ENCODE peak calls at places on chromosomes 3 and 15, in nine cellular contexts. One of them, this sample, is unnamed.

GRCh38 chr15:49530106-49530505 is 90.5 kb downstream of the FAM227B start:
- DNase-seq in GM12865: no peak
- DNase-seq in fibroblast of mammary gland: peak; percentile 40
- DNase-seq in vagina: no peak
- DNase-seq in breast epithelium: no peak
- DNase-seq in progenitor cell of endocrine pancreas: no peak
- DNase-seq in psoas muscle: no peak
- DNase-seq in lung: no peak
- DNase-seq in fibroblast of lung: peak; percentile 11
- DNase-seq in this sample: no peak

GRCh38 chr15:27686376-27686775 is 412.7 kb downstream of the OCA2 start:
- DNase-seq in vagina: no peak
- DNase-seq in lung: no peak
- DNase-seq in breast epithelium: no peak
- DNase-seq in fibroblast of mammary gland: no peak
- DNase-seq in GM12865: no peak
- DNase-seq in fibroblast of lung: peak; percentile 95
- DNase-seq in progenitor cell of endocrine pancreas: no peak
- DNase-seq in psoas muscle: no peak
- DNase-seq in this sample: no peak

GRCh38 chr3:130692455-130692854 is 54.2 kb downstream of the PIK3R4 start:
- DNase-seq in progenitor cell of endocrine pancreas: no peak
- DNase-seq in psoas muscle: no peak
- DNase-seq in fibroblast of lung: peak; percentile 19
- DNase-seq in fibroblast of mammary gland: no peak
- DNase-seq in lung: no peak
- DNase-seq in vagina: no peak
- DNase-seq in breast epithelium: no peak
- DNase-seq in GM12865: no peak
- DNase-seq in this sample: no peak

GRCh38 chr15:71230303-71230702 is 115.0 kb downstream of the THSD4 start:
- DNase-seq in vagina: no peak
- DNase-seq in fibroblast of lung: no peak
- DNase-seq in lung: no peak
- DNase-seq in GM12865: no peak
- DNase-seq in breast epithelium: no peak
- DNase-seq in psoas muscle: no peak
- DNase-seq in fibroblast of mammary gland: no peak
- DNase-seq in progenitor cell of endocrine pancreas: no peak
- DNase-seq in this sample: no peak

GRCh38 chr3:46998121-46998851 is 18.8 kb downstream of the NBEAL2 start:
- DNase-seq in GM12865: peak; percentile 83
- DNase-seq in vagina: no peak
- DNase-seq in fibroblast of mammary gland: peak; percentile 34
- DNase-seq in fibroblast of lung: peak; percentile 34
- DNase-seq in breast epithelium: no peak
- DNase-seq in psoas muscle: peak; percentile 90
- DNase-seq in progenitor cell of endocrine pancreas: peak; percentile 76
- DNase-seq in lung: peak; percentile 78
- DNase-seq in this sample: peak; percentile 65

GRCh38 chr3:45616158-45616557 is 21.6 kb downstream of the LIMD1 start:
- DNase-seq in fibroblast of lung: no peak
- DNase-seq in psoas muscle: no peak
- DNase-seq in breast epithelium: no peak
- DNase-seq in progenitor cell of endocrine pancreas: no peak
- DNase-seq in GM12865: no peak
- DNase-seq in fibroblast of mammary gland: no peak
- DNase-seq in lung: no peak
- DNase-seq in vagina: no peak
- DNase-seq in this sample: no peak

GRCh38 chr3:177574232-177574856 is 377.1 kb upstream of the TBL1XR1 start:
- DNase-seq in vagina: no peak
- DNase-seq in progenitor cell of endocrine pancreas: peak; percentile 15
- DNase-seq in breast epithelium: no peak
- DNase-seq in psoas muscle: no peak
- DNase-seq in fibroblast of lung: peak; percentile 92
- DNase-seq in lung: peak; percentile 60
- DNase-seq in GM12865: no peak
- DNase-seq in fibroblast of mammary gland: peak; percentile 86
- DNase-seq in this sample: no peak

GRCh38 chr15:69090197-69090948 is 70.1 kb upstream of the GLCE start:
- DNase-seq in lung: no peak
- DNase-seq in fibroblast of lung: peak; percentile 64
- DNase-seq in breast epithelium: no peak
- DNase-seq in fibroblast of mammary gland: peak; percentile 80
- DNase-seq in psoas muscle: no peak
- DNase-seq in GM12865: no peak
- DNase-seq in progenitor cell of endocrine pancreas: no peak
- DNase-seq in vagina: no peak
- DNase-seq in this sample: no peak

GRCh38 chr3:160450846-160451245 is 1.3 kb upstream of the TRIM59 start:
- DNase-seq in fibroblast of lung: peak; percentile 93
- DNase-seq in breast epithelium: no peak
- DNase-seq in psoas muscle: no peak
- DNase-seq in GM12865: no peak
- DNase-seq in vagina: no peak
- DNase-seq in lung: no peak
- DNase-seq in progenitor cell of endocrine pancreas: no peak
- DNase-seq in fibroblast of mammary gland: peak; percentile 82
- DNase-seq in this sample: no peak

GRCh38 chr3:56654460-56654859 is 28.6 kb downstream of the TASOR start:
- DNase-seq in progenitor cell of endocrine pancreas: no peak
- DNase-seq in breast epithelium: no peak
- DNase-seq in vagina: no peak
- DNase-seq in GM12865: no peak
- DNase-seq in fibroblast of mammary gland: no peak
- DNase-seq in fibroblast of lung: no peak
- DNase-seq in lung: no peak
- DNase-seq in psoas muscle: no peak
- DNase-seq in this sample: no peak

GRCh38 chr15:31555022-31555421 is 228.4 kb downstream of the KLF13 start:
- DNase-seq in progenitor cell of endocrine pancreas: no peak
- DNase-seq in fibroblast of lung: no peak
- DNase-seq in fibroblast of mammary gland: no peak
- DNase-seq in GM12865: no peak
- DNase-seq in vagina: no peak
- DNase-seq in breast epithelium: no peak
- DNase-seq in lung: no peak
- DNase-seq in psoas muscle: no peak
- DNase-seq in this sample: no peak

GRCh38 chr15:32888221-32888761 is 170.5 kb downstream of the GREM1 start:
- DNase-seq in lung: no peak
- DNase-seq in GM12865: no peak
- DNase-seq in psoas muscle: no peak
- DNase-seq in progenitor cell of endocrine pancreas: no peak
- DNase-seq in breast epithelium: no peak
- DNase-seq in vagina: no peak
- DNase-seq in fibroblast of mammary gland: peak; percentile 59
- DNase-seq in fibroblast of lung: peak; percentile 38
- DNase-seq in this sample: no peak

GRCh38 chr15:59186501-59186900 is 20.1 kb upstream of the LDHAL6B start:
- DNase-seq in progenitor cell of endocrine pancreas: no peak
- DNase-seq in fibroblast of mammary gland: peak; percentile 69
- DNase-seq in breast epithelium: no peak
- DNase-seq in fibroblast of lung: peak; percentile 77
- DNase-seq in vagina: no peak
- DNase-seq in lung: no peak
- DNase-seq in GM12865: no peak
- DNase-seq in psoas muscle: no peak
- DNase-seq in this sample: no peak

GRCh38 chr3:77134801-77135200 is 94.9 kb downstream of the ROBO2 start:
- DNase-seq in progenitor cell of endocrine pancreas: no peak
- DNase-seq in fibroblast of mammary gland: no peak
- DNase-seq in psoas muscle: no peak
- DNase-seq in vagina: no peak
- DNase-seq in breast epithelium: no peak
- DNase-seq in GM12865: no peak
- DNase-seq in lung: no peak
- DNase-seq in fibroblast of lung: no peak
- DNase-seq in this sample: no peak

DNA sequence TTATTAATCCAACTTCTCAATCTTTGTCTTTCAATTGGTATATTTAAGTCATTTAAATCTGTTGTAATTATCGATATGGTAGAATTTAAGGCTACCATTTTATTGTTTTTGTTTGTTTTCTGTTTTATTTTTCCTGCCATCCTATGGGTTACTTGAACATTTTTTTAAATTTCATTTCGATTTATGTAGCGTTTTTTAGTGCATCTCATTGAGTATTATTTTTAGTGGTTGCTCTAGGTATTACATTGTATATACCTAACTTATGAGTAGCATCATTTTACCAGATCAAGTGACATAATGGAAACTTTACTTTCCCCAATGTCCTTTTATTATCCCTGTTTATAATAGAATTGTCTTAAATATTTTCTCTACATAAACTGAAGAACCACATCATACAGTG is 247.5 kb upstream of the MRPL3 start:
- DNase-seq in breast epithelium: no peak
- DNase-seq in vagina: no peak
- DNase-seq in GM12865: no peak
- DNase-seq in psoas muscle: no peak
- DNase-seq in fibroblast of lung: no peak
- DNase-seq in fibroblast of mammary gland: no peak
- DNase-seq in lung: no peak
- DNase-seq in progenitor cell of endocrine pancreas: no peak
- DNase-seq in this sample: no peak
- TF ChIP-seq CTCF in breast epithelium: no peak
- TF ChIP-seq CTCF in vagina: no peak
- TF ChIP-seq CTCF in GM12865: no peak
- TF ChIP-seq CTCF in psoas muscle: no peak
- TF ChIP-seq CTCF in fibroblast of lung: no peak
- TF ChIP-seq CTCF in fibroblast of mammary gland: no peak
- TF ChIP-seq CTCF in lung: no peak
- TF ChIP-seq CTCF in progenitor cell of endocrine pancreas: peak; percentile 11
- TF ChIP-seq CTCF in this sample: no peak

GRCh38 chr3:15096026-15096425 is 2.9 kb downstream of the RBSN start:
- DNase-seq in psoas muscle: no peak
- DNase-seq in fibroblast of mammary gland: no peak
- DNase-seq in vagina: no peak
- DNase-seq in breast epithelium: no peak
- DNase-seq in lung: no peak
- DNase-seq in progenitor cell of endocrine pancreas: no peak
- DNase-seq in GM12865: no peak
- DNase-seq in fibroblast of lung: no peak
- DNase-seq in this sample: no peak

GRCh38 chr3:15097889-15098288 is 1.1 kb downstream of the RBSN start:
- DNase-seq in GM12865: peak; percentile 63
- DNase-seq in progenitor cell of endocrine pancreas: no peak
- DNase-seq in breast epithelium: no peak
- DNase-seq in psoas muscle: no peak
- DNase-seq in lung: no peak
- DNase-seq in fibroblast of lung: peak; percentile 64
- DNase-seq in fibroblast of mammary gland: no peak
- DNase-seq in vagina: no peak
- DNase-seq in this sample: peak; percentile 59

GRCh38 chr3:15102256-15102655 is 3.3 kb upstream of the RBSN start:
- DNase-seq in GM12865: no peak
- DNase-seq in breast epithelium: peak; percentile 66
- DNase-seq in vagina: no peak
- DNase-seq in psoas muscle: peak; percentile 96
- DNase-seq in fibroblast of mammary gland: no peak
- DNase-seq in fibroblast of lung: no peak
- DNase-seq in progenitor cell of endocrine pancreas: no peak
- DNase-seq in lung: peak; percentile 64
- DNase-seq in this sample: no peak

GRCh38 chr3:15099364-15100098 is 583 bp upstream of the RBSN start:
- DNase-seq in progenitor cell of endocrine pancreas: no peak
- DNase-seq in GM12865: peak; percentile 18
- DNase-seq in fibroblast of lung: no peak
- DNase-seq in breast epithelium: no peak
- DNase-seq in lung: no peak
- DNase-seq in psoas muscle: no peak
- DNase-seq in vagina: no peak
- DNase-seq in fibroblast of mammary gland: no peak
- DNase-seq in this sample: no peak

GRCh38 chr3:15098503-15099363 is at the start of gene RBSN:
- DNase-seq in fibroblast of mammary gland: peak; percentile 89
- DNase-seq in GM12865: peak; percentile 97
- DNase-seq in progenitor cell of endocrine pancreas: peak; percentile 87
- DNase-seq in lung: peak; percentile 95
- DNase-seq in psoas muscle: peak; percentile 98
- DNase-seq in fibroblast of lung: peak; percentile 95
- DNase-seq in vagina: no peak
- DNase-seq in breast epithelium: peak; percentile 93
- DNase-seq in this sample: peak; percentile 94
- TF ChIP-seq CTCF in fibroblast of mammary gland: no peak
- TF ChIP-seq CTCF in GM12865: no peak
- TF ChIP-seq CTCF in progenitor cell of endocrine pancreas: no peak
- TF ChIP-seq CTCF in lung: no peak
- TF ChIP-seq CTCF in psoas muscle: no peak
- TF ChIP-seq CTCF in fibroblast of lung: no peak
- TF ChIP-seq CTCF in vagina: no peak
- TF ChIP-seq CTCF in breast epithelium: no peak
- TF ChIP-seq CTCF in this sample: no peak

GRCh38 chr3:39273119-39273518 is 6.7 kb downstream of the CX3CR1 start:
- DNase-seq in progenitor cell of endocrine pancreas: no peak
- DNase-seq in psoas muscle: no peak
- DNase-seq in fibroblast of mammary gland: no peak
- DNase-seq in lung: no peak
- DNase-seq in fibroblast of lung: no peak
- DNase-seq in vagina: no peak
- DNase-seq in breast epithelium: no peak
- DNase-seq in GM12865: no peak
- DNase-seq in this sample: no peak
- TF ChIP-seq CTCF in progenitor cell of endocrine pancreas: peak; percentile 38
- TF ChIP-seq CTCF in psoas muscle: no peak
- TF ChIP-seq CTCF in fibroblast of mammary gland: peak; percentile 19
- TF ChIP-seq CTCF in lung: no peak
- TF ChIP-seq CTCF in fibroblast of lung: no peak
- TF ChIP-seq CTCF in vagina: no peak
- TF ChIP-seq CTCF in breast epithelium: no peak
- TF ChIP-seq CTCF in GM12865: no peak
- TF ChIP-seq CTCF in this sample: no peak

GRCh38 chr3:52281980-52282801 is 3.7 kb upstream of the WDR82 start:
- DNase-seq in fibroblast of lung: no peak
- DNase-seq in psoas muscle: no peak
- DNase-seq in GM12865: no peak
- DNase-seq in lung: no peak
- DNase-seq in vagina: no peak
- DNase-seq in fibroblast of mammary gland: peak; percentile 56
- DNase-seq in progenitor cell of endocrine pancreas: no peak
- DNase-seq in breast epithelium: no peak
- DNase-seq in this sample: peak; percentile 37

GRCh38 chr3:52280046-52280445 is 1.6 kb upstream of the WDR82 start:
- DNase-seq in GM12865: no peak
- DNase-seq in lung: no peak
- DNase-seq in fibroblast of mammary gland: peak; percentile 35
- DNase-seq in psoas muscle: no peak
- DNase-seq in fibroblast of lung: peak; percentile 59
- DNase-seq in breast epithelium: no peak
- DNase-seq in vagina: no peak
- DNase-seq in progenitor cell of endocrine pancreas: no peak
- DNase-seq in this sample: no peak

GRCh38 chr3:52277071-52277964 is 1.1 kb downstream of the WDR82 start:
- DNase-seq in GM12865: peak; percentile 84
- DNase-seq in breast epithelium: peak; percentile 74
- DNase-seq in fibroblast of mammary gland: peak; percentile 71
- DNase-seq in fibroblast of lung: peak; percentile 61
- DNase-seq in psoas muscle: peak; percentile 91
- DNase-seq in lung: peak; percentile 82
- DNase-seq in vagina: no peak
- DNase-seq in progenitor cell of endocrine pancreas: no peak
- DNase-seq in this sample: peak; percentile 71

GRCh38 chr3:52278510-52279069 is at the start of gene WDR82:
- DNase-seq in fibroblast of lung: peak; percentile 89
- DNase-seq in psoas muscle: peak; percentile 99
- DNase-seq in lung: peak; percentile 97
- DNase-seq in progenitor cell of endocrine pancreas: peak; percentile 98
- DNase-seq in GM12865: peak; percentile 97
- DNase-seq in vagina: no peak
- DNase-seq in fibroblast of mammary gland: peak; percentile 88
- DNase-seq in breast epithelium: peak; percentile 98
- DNase-seq in this sample: peak; percentile 98

GRCh38 chr3:52277972-52278509 is 408 bp downstream of the WDR82 start:
- DNase-seq in vagina: no peak
- DNase-seq in fibroblast of mammary gland: peak; percentile 30
- DNase-seq in breast epithelium: no peak
- DNase-seq in GM12865: peak; percentile 70
- DNase-seq in lung: peak; percentile 68
- DNase-seq in psoas muscle: peak; percentile 86
- DNase-seq in progenitor cell of endocrine pancreas: no peak
- DNase-seq in fibroblast of lung: peak; percentile 44
- DNase-seq in this sample: no peak
- TF ChIP-seq CTCF in vagina: no peak
- TF ChIP-seq CTCF in fibroblast of mammary gland: peak; percentile 36
- TF ChIP-seq CTCF in breast epithelium: no peak
- TF ChIP-seq CTCF in GM12865: peak; percentile 25
- TF ChIP-seq CTCF in lung: no peak
- TF ChIP-seq CTCF in psoas muscle: peak; percentile 46
- TF ChIP-seq CTCF in progenitor cell of endocrine pancreas: peak; percentile 54
- TF ChIP-seq CTCF in fibroblast of lung: peak; percentile 40
- TF ChIP-seq CTCF in this sample: peak; percentile 23

This sample was measured in natural killer cell.